ENCODE peak calls at places on chromosomes 1 and 21, in nine cellular contexts. E is right lobe of liver; F is neural progenitor cell; X is tibial artery; T is A549; L is CD4-positive, CD25-positive, alpha-beta regulatory T cell; Z is heart right ventricle; R is PC-9; S is thoracic aorta. W is an unnamed sample. For H3K4me1, the result is how much of the 10 kb centered on the place peaks cover.

GRCh38 chr1:7462627-7463026 is 308.5 kb upstream of the VAMP3 start:
- DNase-seq in E (no peak), F (no peak), X (no peak), T (no peak), L (no peak), Z (no peak), R (no peak), S (no peak), W (no peak)

GRCh38 chr1:246067432-246068021 is 439.6 kb downstream of the SMYD3 start:
- DNase-seq in E (no peak), F (no peak), X (no peak), T (no peak), L (peak), Z (no peak), R (no peak), S (no peak), W (peak)

GRCh38 chr21:44519346-44520325 is 20.4 kb downstream of the KRTAP10-1 start:
- DNase-seq in E (peak), F (no peak), X (peak), T (no peak), L (no peak), Z (peak), R (no peak), S (no peak), W (no peak)

GRCh38 chr1:151259351-151259750 is 4.8 kb downstream of the PSMD4 start:
- DNase-seq in E (no peak), F (no peak), X (no peak), T (no peak), L (no peak), Z (no peak), R (peak), S (no peak), W (no peak)

GRCh38 chr1:161791889-161792655 is 26.0 kb downstream of the ATF6 start:
- DNase-seq in E (no peak), F (no peak), X (no peak), T (no peak), L (no peak), Z (no peak), R (no peak), S (no peak), W (no peak)

GRCh38 chr1:3037281-3038040 is 16.2 kb downstream of the ACTRT2 start:
- DNase-seq in E (no peak), F (no peak), X (peak), T (no peak), L (no peak), Z (no peak), R (no peak), S (no peak), W (no peak)

GRCh38 chr1:45340816-45341215 is 576 bp upstream of the MUTYH start:
- DNase-seq in E (no peak), F (no peak), X (no peak), T (peak), L (peak), Z (no peak), R (no peak), S (no peak), W (no peak)

GRCh38 chr1:79005945-79006344 is 585 bp downstream of the ADGRL4 start:
- DNase-seq in E (no peak), F (peak), X (no peak), T (no peak), L (no peak), Z (no peak), R (no peak), S (no peak), W (no peak)

GRCh38 chr1:6948861-6949260 is 163.6 kb downstream of the CAMTA1 start:
- DNase-seq in E (no peak), F (no peak), X (no peak), T (no peak), L (no peak), Z (no peak), R (no peak), S (no peak), W (no peak)

GRCh38 chr1:117346206-117346928 is 20.9 kb upstream of the MAN1A2 start:
- DNase-seq in E (no peak), F (no peak), X (no peak), T (no peak), L (peak), Z (no peak), R (no peak), S (no peak), W (no peak)

DNA sequence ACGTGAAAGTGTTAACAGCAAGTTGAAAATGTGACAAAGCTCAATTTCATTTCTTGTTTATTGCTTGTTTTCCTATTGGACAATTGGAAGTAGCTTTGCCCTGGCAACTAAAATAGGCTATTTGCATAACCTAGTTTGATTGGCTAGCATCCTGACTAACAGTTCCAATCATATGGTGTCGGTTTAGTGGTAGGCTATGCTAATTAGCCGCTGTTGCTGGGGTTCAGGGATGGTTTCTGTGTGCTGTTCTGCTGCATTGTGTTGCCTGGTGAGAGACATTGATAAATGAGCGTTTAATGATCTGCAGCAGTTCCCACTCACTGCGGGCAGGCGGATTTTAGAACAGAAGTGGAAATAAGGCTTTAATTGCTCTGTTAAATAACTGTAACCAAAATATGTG is 68.5 kb downstream of the DYRK1A start:
- DNase-seq in E (no peak), F (peak), X (no peak), T (peak), L (peak), Z (no peak), R (peak), S (no peak), W (no peak)
- H3K27ac ChIP-seq in E (no peak), F (peak), X (no peak), T (no peak), L (no peak), Z (peak), R (no peak), S (no peak), W (no peak)

GRCh38 chr1:1763657-1764621 is 14.3 kb downstream of the NADK start:
- DNase-seq in E (peak), F (no peak), X (no peak), T (peak), L (no peak), Z (no peak), R (peak), S (no peak), W (no peak)
- H3K4me1 ChIP-seq in E (half or more), F (under half), X (under half), T (under half), L (under half), Z (under half), R (half or more), S (under half), W (under half)

GRCh38 chr1:77383236-77383635 is 101.4 kb downstream of the AK5 start:
- DNase-seq in E (no peak), F (no peak), X (no peak), T (no peak), L (no peak), Z (no peak), R (no peak), S (no peak), W (no peak)
- H3K27ac ChIP-seq in E (no peak), F (no peak), X (no peak), T (no peak), L (no peak), Z (no peak), R (no peak), S (no peak), W (no peak)

GRCh38 chr1:25484096-25484495 is 53.4 kb downstream of the MACO1 start:
- DNase-seq in E (peak), F (no peak), X (peak), T (no peak), L (no peak), Z (peak), R (no peak), S (no peak), W (no peak)
- H3K4me1 ChIP-seq in E (under half), F (under half), X (under half), T (under half), L (under half), Z (under half), R (under half), S (under half), W (under half)